ENCODE peak calls at places on chromosomes 5 and 9, in five cellular contexts. One of them, this sample, is unnamed. For H3K27me3, the result is how much of the 10 kb centered on the place peaks cover.

GRCh38 chr5:144427871-144428270 is 257.2 kb downstream of the KCTD16 start:
- DNase-seq in bronchial epithelial cell: no peak
- DNase-seq in GM23338: no peak
- DNase-seq in brain microvascular endothelial cell: no peak
- DNase-seq in left lung: no peak
- DNase-seq in this sample: no peak

GRCh38 chr5:3009605-3010004 is 258.1 kb upstream of the IRX2 start:
- DNase-seq in bronchial epithelial cell: no peak
- DNase-seq in GM23338: no peak
- DNase-seq in brain microvascular endothelial cell: no peak
- DNase-seq in left lung: no peak
- DNase-seq in this sample: no peak

GRCh38 chr9:137505421-137506140 is 44.6 kb downstream of the PNPLA7 start:
- DNase-seq in bronchial epithelial cell: no peak
- DNase-seq in GM23338: no peak
- DNase-seq in brain microvascular endothelial cell: no peak
- DNase-seq in left lung: peak
- DNase-seq in this sample: no peak

GRCh38 chr9:112921549-112921948 is 30.9 kb upstream of the SLC46A2 start:
- DNase-seq in bronchial epithelial cell: peak
- DNase-seq in GM23338: peak
- DNase-seq in brain microvascular endothelial cell: peak
- DNase-seq in left lung: no peak
- DNase-seq in this sample: peak

GRCh38 chr9:110990481-110990880 is 47.8 kb downstream of the LPAR1 start:
- DNase-seq in bronchial epithelial cell: no peak
- DNase-seq in GM23338: no peak
- DNase-seq in brain microvascular endothelial cell: no peak
- DNase-seq in left lung: no peak
- DNase-seq in this sample: no peak

GRCh38 chr5:170238456-170238855 is 5.7 kb downstream of the C5orf58 start:
- DNase-seq in bronchial epithelial cell: no peak
- DNase-seq in GM23338: no peak
- DNase-seq in brain microvascular endothelial cell: no peak
- DNase-seq in left lung: no peak
- DNase-seq in this sample: no peak

GRCh38 chr5:20615888-20616563 is 628.0 kb upstream of the CDH18 start:
- DNase-seq in bronchial epithelial cell: no peak
- DNase-seq in GM23338: peak
- DNase-seq in brain microvascular endothelial cell: no peak
- DNase-seq in left lung: peak
- DNase-seq in this sample: no peak

GRCh38 chr5:126354857-126355731 is 68.1 kb upstream of the GRAMD2B start:
- DNase-seq in bronchial epithelial cell: no peak
- DNase-seq in GM23338: no peak
- DNase-seq in brain microvascular endothelial cell: no peak
- DNase-seq in left lung: no peak
- DNase-seq in this sample: no peak

GRCh38 chr5:170296935-170297588 is 515 bp downstream of the LCP2 start:
- DNase-seq in bronchial epithelial cell: no peak
- DNase-seq in GM23338: no peak
- DNase-seq in brain microvascular endothelial cell: no peak
- DNase-seq in left lung: no peak
- DNase-seq in this sample: no peak

GRCh38 chr5:179338123-179338676 is 7.1 kb downstream of the ADAMTS2 start:
- DNase-seq in bronchial epithelial cell: no peak
- DNase-seq in GM23338: no peak
- DNase-seq in brain microvascular endothelial cell: no peak
- DNase-seq in left lung: peak
- DNase-seq in this sample: no peak

GRCh38 chr5:173231996-173232498 is 3.0 kb downstream of the NKX2-5 start:
- DNase-seq in bronchial epithelial cell: no peak
- DNase-seq in GM23338: peak
- DNase-seq in brain microvascular endothelial cell: no peak
- DNase-seq in left lung: no peak
- DNase-seq in this sample: no peak

GRCh38 chr5:173232499-173233346 is 2.3 kb downstream of the NKX2-5 start:
- DNase-seq in bronchial epithelial cell: no peak
- DNase-seq in GM23338: peak
- DNase-seq in brain microvascular endothelial cell: no peak
- DNase-seq in left lung: peak
- DNase-seq in this sample: no peak

GRCh38 chr5:173231381-173231766 is 3.6 kb downstream of the NKX2-5 start:
- DNase-seq in bronchial epithelial cell: no peak
- DNase-seq in GM23338: no peak
- DNase-seq in brain microvascular endothelial cell: no peak
- DNase-seq in left lung: no peak
- DNase-seq in this sample: no peak

GRCh38 chr5:173234129-173234793 is 745 bp downstream of the NKX2-5 start:
- DNase-seq in bronchial epithelial cell: no peak
- DNase-seq in GM23338: peak
- DNase-seq in brain microvascular endothelial cell: no peak
- DNase-seq in left lung: no peak
- DNase-seq in this sample: no peak

GRCh38 chr5:173233347-173234128 is 1.5 kb downstream of the NKX2-5 start:
- DNase-seq in bronchial epithelial cell: no peak
- DNase-seq in GM23338: peak
- DNase-seq in brain microvascular endothelial cell: no peak
- DNase-seq in left lung: peak
- DNase-seq in this sample: no peak
- H3K27me3 ChIP-seq in bronchial epithelial cell: half or more
- H3K27me3 ChIP-seq in GM23338: half or more
- H3K27me3 ChIP-seq in brain microvascular endothelial cell: half or more
- H3K27me3 ChIP-seq in left lung: half or more
- H3K27me3 ChIP-seq in this sample: under half

GRCh38 chr9:127395491-127396252 is 1.3 kb upstream of the SLC2A8 start:
- DNase-seq in bronchial epithelial cell: no peak
- DNase-seq in GM23338: no peak
- DNase-seq in brain microvascular endothelial cell: no peak
- DNase-seq in left lung: no peak
- DNase-seq in this sample: peak
- H3K27me3 ChIP-seq in bronchial epithelial cell: under half
- H3K27me3 ChIP-seq in GM23338: under half
- H3K27me3 ChIP-seq in brain microvascular endothelial cell: under half
- H3K27me3 ChIP-seq in left lung: under half
- H3K27me3 ChIP-seq in this sample: under half

GRCh38 chr9:97846347-97846746 is 6.7 kb upstream of the FOXE1 start:
- DNase-seq in bronchial epithelial cell: no peak
- DNase-seq in GM23338: peak
- DNase-seq in brain microvascular endothelial cell: no peak
- DNase-seq in left lung: no peak
- DNase-seq in this sample: no peak

GRCh38 chr9:97840521-97840920 is 12.5 kb upstream of the FOXE1 start:
- DNase-seq in bronchial epithelial cell: peak
- DNase-seq in GM23338: no peak
- DNase-seq in brain microvascular endothelial cell: peak
- DNase-seq in left lung: no peak
- DNase-seq in this sample: no peak

GRCh38 chr9:97845130-97845529 is 7.9 kb upstream of the FOXE1 start:
- DNase-seq in bronchial epithelial cell: no peak
- DNase-seq in GM23338: no peak
- DNase-seq in brain microvascular endothelial cell: peak
- DNase-seq in left lung: no peak
- DNase-seq in this sample: no peak

GRCh38 chr9:97845763-97846162 is 7.3 kb upstream of the FOXE1 start:
- DNase-seq in bronchial epithelial cell: no peak
- DNase-seq in GM23338: no peak
- DNase-seq in brain microvascular endothelial cell: no peak
- DNase-seq in left lung: no peak
- DNase-seq in this sample: no peak

DNA sequence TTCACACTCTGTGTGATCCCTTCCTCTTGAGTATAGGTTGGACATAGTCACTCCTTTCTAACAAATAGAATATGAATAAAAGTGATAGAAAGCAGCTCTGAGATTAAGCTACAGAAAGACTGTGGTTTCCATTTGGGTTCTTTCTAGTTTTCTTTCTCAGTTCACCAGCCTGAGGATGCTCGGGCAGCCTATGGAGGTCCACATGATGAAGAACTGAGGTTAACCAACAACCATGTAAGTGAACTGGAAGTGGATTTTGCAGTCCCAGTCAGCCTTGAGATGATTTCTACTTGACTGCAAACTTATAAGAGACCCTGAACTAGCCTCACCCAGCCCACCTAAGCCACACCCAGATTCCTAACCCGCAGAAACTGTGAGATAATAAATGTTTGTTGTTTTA is 10.1 kb upstream of the FOXE1 start:
- DNase-seq in bronchial epithelial cell: no peak
- DNase-seq in GM23338: no peak
- DNase-seq in brain microvascular endothelial cell: no peak
- DNase-seq in left lung: no peak
- DNase-seq in this sample: no peak
- H3K27me3 ChIP-seq in bronchial epithelial cell: under half
- H3K27me3 ChIP-seq in GM23338: half or more
- H3K27me3 ChIP-seq in brain microvascular endothelial cell: under half
- H3K27me3 ChIP-seq in left lung: under half
- H3K27me3 ChIP-seq in this sample: under half

GRCh38 chr9:37100750-37101149 is 19.6 kb upstream of the ZCCHC7 start:
- DNase-seq in bronchial epithelial cell: no peak
- DNase-seq in GM23338: no peak
- DNase-seq in brain microvascular endothelial cell: no peak
- DNase-seq in left lung: no peak
- DNase-seq in this sample: no peak
- H3K27me3 ChIP-seq in bronchial epithelial cell: under half
- H3K27me3 ChIP-seq in GM23338: under half
- H3K27me3 ChIP-seq in brain microvascular endothelial cell: under half
- H3K27me3 ChIP-seq in left lung: under half
- H3K27me3 ChIP-seq in this sample: under half

GRCh38 chr5:177995691-177996595 is at the start of gene PROP1:
- DNase-seq in bronchial epithelial cell: no peak
- DNase-seq in GM23338: no peak
- DNase-seq in brain microvascular endothelial cell: no peak
- DNase-seq in left lung: no peak
- DNase-seq in this sample: no peak
- H3K27me3 ChIP-seq in bronchial epithelial cell: under half
- H3K27me3 ChIP-seq in GM23338: under half
- H3K27me3 ChIP-seq in brain microvascular endothelial cell: under half
- H3K27me3 ChIP-seq in left lung: under half
- H3K27me3 ChIP-seq in this sample: under half

GRCh38 chr5:55171471-55171870 is 1.5 kb downstream of the CDC20B start:
- DNase-seq in bronchial epithelial cell: no peak
- DNase-seq in GM23338: no peak
- DNase-seq in brain microvascular endothelial cell: no peak
- DNase-seq in left lung: no peak
- DNase-seq in this sample: no peak
- H3K27me3 ChIP-seq in bronchial epithelial cell: under half
- H3K27me3 ChIP-seq in GM23338: half or more
- H3K27me3 ChIP-seq in brain microvascular endothelial cell: under half
- H3K27me3 ChIP-seq in left lung: under half
- H3K27me3 ChIP-seq in this sample: under half

GRCh38 chr5:115785395-115786009 is 31.0 kb downstream of the CDO1 start:
- DNase-seq in bronchial epithelial cell: no peak
- DNase-seq in GM23338: peak
- DNase-seq in brain microvascular endothelial cell: no peak
- DNase-seq in left lung: no peak
- DNase-seq in this sample: no peak

GRCh38 chr5:115787426-115787825 is 29.0 kb downstream of the CDO1 start:
- DNase-seq in bronchial epithelial cell: no peak
- DNase-seq in GM23338: no peak
- DNase-seq in brain microvascular endothelial cell: no peak
- DNase-seq in left lung: no peak
- DNase-seq in this sample: no peak

DNA sequence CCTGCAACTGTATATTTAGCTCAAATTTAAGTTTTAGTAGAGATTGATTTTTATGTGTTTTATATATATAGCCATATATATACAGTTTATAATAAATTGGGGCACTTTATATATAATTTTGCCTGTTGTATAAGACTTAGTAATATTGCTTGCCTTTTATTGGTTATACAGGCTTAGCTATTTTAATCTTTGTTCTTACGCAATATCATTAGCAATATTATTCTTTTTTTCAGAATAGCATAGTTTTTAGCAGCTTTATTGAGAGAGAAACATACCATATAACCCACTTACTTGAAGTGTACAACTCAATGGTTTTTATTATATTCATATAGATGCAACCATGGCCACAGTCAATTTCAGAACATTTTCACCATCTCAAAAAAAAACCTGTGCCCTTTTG is 28.0 kb downstream of the CDO1 start:
- DNase-seq in bronchial epithelial cell: no peak
- DNase-seq in GM23338: no peak
- DNase-seq in brain microvascular endothelial cell: no peak
- DNase-seq in left lung: no peak
- DNase-seq in this sample: no peak
- H3K27me3 ChIP-seq in bronchial epithelial cell: under half
- H3K27me3 ChIP-seq in GM23338: under half
- H3K27me3 ChIP-seq in brain microvascular endothelial cell: under half
- H3K27me3 ChIP-seq in left lung: under half
- H3K27me3 ChIP-seq in this sample: under half

GRCh38 chr5:60503771-60504170 is 196.2 kb downstream of the DEPDC1B start:
- DNase-seq in bronchial epithelial cell: no peak
- DNase-seq in GM23338: no peak
- DNase-seq in brain microvascular endothelial cell: no peak
- DNase-seq in left lung: no peak
- DNase-seq in this sample: no peak
- H3K27me3 ChIP-seq in bronchial epithelial cell: under half
- H3K27me3 ChIP-seq in GM23338: under half
- H3K27me3 ChIP-seq in brain microvascular endothelial cell: under half
- H3K27me3 ChIP-seq in left lung: under half
- H3K27me3 ChIP-seq in this sample: under half